ENCODE peak calls at places on chromosomes 7 and 10, in five cellular contexts. U is HL-60, B is colonic mucosa, D is esophagus squamous epithelium, J is cardiac muscle cell. M is an unnamed sample. For H3K27me3, the result is how much of the 10 kb centered on the place peaks cover.

GRCh38 chr7:32447218-32447617 is 43.0 kb downstream of the LSM5 start:
- DNase-seq in B (no peak), J (no peak), U (no peak), D (no peak), M (no peak)

GRCh38 chr10:7053195-7053594 is 357.6 kb downstream of the SFMBT2 start:
- DNase-seq in B (no peak), D (no peak), U (no peak), J (no peak), M (no peak)

GRCh38 chr10:25978771-25979170 is 44.7 kb downstream of the MYO3A start:
- DNase-seq in B (no peak), D (no peak), U (no peak), J (no peak), M (no peak)

GRCh38 chr7:98222533-98223195 is 11.4 kb downstream of the BHLHA15 start:
- DNase-seq in J (no peak), D (no peak), B (no peak), U (no peak), M (no peak)

GRCh38 chr7:104482362-104483042 is 154.1 kb downstream of the LHFPL3 start:
- DNase-seq in U (no peak), J (no peak), B (peak), D (no peak), M (peak)

GRCh38 chr10:43226441-43226840 is 40.4 kb downstream of the RASGEF1A start:
- DNase-seq in J (no peak), U (no peak), B (peak), D (no peak), M (peak)

GRCh38 chr7:43104874-43105520 is 7.5 kb upstream of the HECW1 start:
- DNase-seq in B (no peak), U (no peak), D (no peak), J (no peak), M (no peak)

GRCh38 chr10:14645239-14645960 is 129.3 kb downstream of the FAM107B start:
- DNase-seq in D (no peak), J (no peak), U (no peak), B (no peak), M (no peak)

GRCh38 chr7:100476903-100477870 is 1.8 kb downstream of the TSC22D4 start:
- DNase-seq in J (no peak), U (no peak), B (peak), D (no peak), M (no peak)

GRCh38 chr10:93313798-93314197 is 168.3 kb downstream of the MYOF start:
- DNase-seq in B (no peak), D (no peak), J (no peak), U (no peak), M (no peak)

GRCh38 chr10:119341236-119342016 is 134.1 kb downstream of the GRK5 start:
- DNase-seq in U (peak), D (no peak), J (peak), B (no peak), M (no peak)

GRCh38 chr7:21773326-21773725 is 172.4 kb downstream of the CDCA7L start:
- DNase-seq in D (no peak), J (no peak), B (no peak), U (no peak), M (no peak)

GRCh38 chr7:114354306-114354705 is 60.3 kb upstream of the FOXP2 start:
- DNase-seq in B (no peak), J (no peak), D (no peak), U (no peak), M (no peak)

GRCh38 chr7:130432886-130433285 is 7.9 kb downstream of the CEP41 start:
- DNase-seq in U (no peak), B (no peak), J (peak), D (no peak), M (no peak)

GRCh38 chr10:12750526-12751201 is 250.8 kb downstream of the CCDC3 start:
- DNase-seq in D (no peak), U (no peak), J (no peak), B (peak), M (no peak)

GRCh38 chr10:3955493-3955892 is 170.5 kb upstream of the KLF6 start:
- DNase-seq in J (peak), B (peak), U (no peak), D (no peak), M (no peak)

GRCh38 chr10:95445223-95445836 is 115.8 kb downstream of the SORBS1 start:
- DNase-seq in U (no peak), J (peak), B (peak), D (no peak), M (no peak)

GRCh38 chr10:70352401-70353097 is 29.9 kb downstream of the LRRC20 start:
- DNase-seq in U (peak), J (peak), B (no peak), D (no peak), M (no peak)

GRCh38 chr7:32536585-32536984 is 41.3 kb downstream of the AVL9 start:
- DNase-seq in J (peak), D (no peak), B (no peak), U (no peak), M (no peak)

GRCh38 chr7:151626422-151627115 is 106.9 kb upstream of the RHEB start:
- DNase-seq in J (peak), U (no peak), B (peak), D (no peak), M (peak)

GRCh38 chr10:2917926-2918325 is 149.4 kb upstream of the PFKP start:
- DNase-seq in D (no peak), B (no peak), U (no peak), J (no peak), M (no peak)

GRCh38 chr10:102408728-102409603 is 9.6 kb downstream of the PSD start:
- DNase-seq in J (peak), U (no peak), B (no peak), D (no peak), M (no peak)

GRCh38 chr7:123791001-123791400 is 42.2 kb upstream of the WASL start:
- DNase-seq in J (no peak), D (no peak), B (no peak), U (no peak), M (no peak)

GRCh38 chr10:124731551-124731950 is 12.6 kb downstream of the FAM53B start:
- DNase-seq in U (no peak), D (no peak), J (no peak), B (peak), M (no peak)

GRCh38 chr10:124734311-124735166 is 9.6 kb downstream of the FAM53B start:
- DNase-seq in B (no peak), D (no peak), J (no peak), U (no peak), M (no peak)

GRCh38 chr10:124732931-124733536 is 11.1 kb downstream of the FAM53B start:
- DNase-seq in U (no peak), D (no peak), J (no peak), B (peak), M (no peak)

GRCh38 chr10:124735491-124736286 is 8.5 kb downstream of the FAM53B start:
- DNase-seq in D (no peak), B (no peak), U (no peak), J (no peak), M (no peak)

GRCh38 chr10:124733566-124734245 is 10.5 kb downstream of the FAM53B start:
- DNase-seq in J (no peak), D (no peak), B (no peak), U (no peak), M (no peak)
- H3K27ac ChIP-seq in J (peak), D (peak), B (peak), U (no peak), M (no peak)

GRCh38 chr7:2566890-2567662 is 8.3 kb downstream of the IQCE start:
- DNase-seq in U (no peak), J (no peak), B (peak), D (no peak), M (no peak)
- TF ChIP-seq CTCF in U (no peak), J (no peak), B (no peak), D (no peak), M (no peak)

GRCh38 chr7:44293561-44294324 is 31.7 kb downstream of the CAMK2B start:
- DNase-seq in D (no peak), B (peak), J (no peak), U (no peak), M (peak)

GRCh38 chr7:44291066-44291732 is 34.2 kb downstream of the CAMK2B start:
- DNase-seq in D (no peak), B (no peak), U (no peak), J (peak), M (no peak)

GRCh38 chr7:44292876-44293560 is 32.4 kb downstream of the CAMK2B start:
- DNase-seq in J (no peak), D (no peak), U (no peak), B (peak), M (no peak)

GRCh38 chr7:44291733-44292395 is 33.5 kb downstream of the CAMK2B start:
- DNase-seq in B (no peak), J (peak), D (no peak), U (no peak), M (no peak)

GRCh38 chr7:44292418-44292817 is 33.0 kb downstream of the CAMK2B start:
- DNase-seq in U (no peak), D (no peak), J (no peak), B (no peak), M (no peak)
- H3K27me3 ChIP-seq in U (under half), D (under half), J (under half), B (under half), M (under half)

GRCh38 chr10:11016959-11017574 is 605 bp upstream of the CELF2 start:
- DNase-seq in D (no peak), U (no peak), J (no peak), B (no peak), M (no peak)
- H3K27ac ChIP-seq in D (peak), U (no peak), J (peak), B (peak), M (peak)

M was measured in WERI-Rb-1.